ENCODE peak calls at places on chromosomes 12 and 14, in nine cellular contexts. One of them, this sample, is unnamed.

GRCh38 chr14:100692859-100693558 is 33.7 kb upstream of the DLK1 start:
- DNase-seq in left lobe of liver: no peak
- DNase-seq in GM12865: no peak
- DNase-seq in NCI-H1105: peak; percentile 83
- DNase-seq in adrenal gland: peak; percentile 86
- DNase-seq in lower leg skin: no peak
- DNase-seq in GM13976: no peak
- DNase-seq in A172: peak; percentile 93
- DNase-seq in SIG-M5: no peak
- DNase-seq in this sample: no peak

GRCh38 chr14:51603495-51603894 is 48.2 kb upstream of the FRMD6 start:
- DNase-seq in left lobe of liver: no peak
- DNase-seq in GM12865: no peak
- DNase-seq in NCI-H1105: no peak
- DNase-seq in adrenal gland: no peak
- DNase-seq in lower leg skin: no peak
- DNase-seq in GM13976: no peak
- DNase-seq in A172: no peak
- DNase-seq in SIG-M5: no peak
- DNase-seq in this sample: no peak

GRCh38 chr14:100271247-100271939 is 32.4 kb downstream of the YY1 start:
- DNase-seq in left lobe of liver: peak; percentile 71
- DNase-seq in GM12865: no peak
- DNase-seq in NCI-H1105: no peak
- DNase-seq in adrenal gland: peak; percentile 63
- DNase-seq in lower leg skin: no peak
- DNase-seq in GM13976: no peak
- DNase-seq in A172: no peak
- DNase-seq in SIG-M5: no peak
- DNase-seq in this sample: peak; percentile 6

GRCh38 chr14:76926521-76927251 is 100.5 kb downstream of the LRRC74A start:
- DNase-seq in left lobe of liver: no peak
- DNase-seq in GM12865: peak; percentile 74
- DNase-seq in NCI-H1105: no peak
- DNase-seq in adrenal gland: no peak
- DNase-seq in lower leg skin: peak; percentile 61
- DNase-seq in GM13976: peak; percentile 87
- DNase-seq in A172: peak; percentile 22
- DNase-seq in SIG-M5: no peak
- DNase-seq in this sample: peak; percentile 59

GRCh38 chr14:59360923-59361794 is 104.0 kb downstream of the GPR135 start:
- DNase-seq in left lobe of liver: peak; percentile 49
- DNase-seq in GM12865: no peak
- DNase-seq in NCI-H1105: peak; percentile 94
- DNase-seq in adrenal gland: peak; percentile 72
- DNase-seq in lower leg skin: peak; percentile 63
- DNase-seq in GM13976: no peak
- DNase-seq in A172: peak; percentile 83
- DNase-seq in SIG-M5: peak; percentile 60
- DNase-seq in this sample: no peak

GRCh38 chr12:7047318-7047717 is 13.2 kb upstream of the C1S start:
- DNase-seq in left lobe of liver: no peak
- DNase-seq in GM12865: no peak
- DNase-seq in NCI-H1105: no peak
- DNase-seq in adrenal gland: no peak
- DNase-seq in lower leg skin: no peak
- DNase-seq in GM13976: no peak
- DNase-seq in A172: no peak
- DNase-seq in SIG-M5: no peak
- DNase-seq in this sample: no peak

GRCh38 chr12:49703647-49704137 is 3.5 kb downstream of the FMNL3 start:
- DNase-seq in left lobe of liver: no peak
- DNase-seq in GM12865: peak; percentile 87
- DNase-seq in NCI-H1105: no peak
- DNase-seq in adrenal gland: no peak
- DNase-seq in lower leg skin: no peak
- DNase-seq in GM13976: peak; percentile 63
- DNase-seq in A172: peak; percentile 64
- DNase-seq in SIG-M5: no peak
- DNase-seq in this sample: peak; percentile 32

GRCh38 chr12:54526800-54527630 is 22.4 kb upstream of the PDE1B start:
- DNase-seq in left lobe of liver: no peak
- DNase-seq in GM12865: peak; percentile 28
- DNase-seq in NCI-H1105: no peak
- DNase-seq in adrenal gland: peak; percentile 26
- DNase-seq in lower leg skin: no peak
- DNase-seq in GM13976: peak; percentile 32
- DNase-seq in A172: peak; percentile 31
- DNase-seq in SIG-M5: no peak
- DNase-seq in this sample: peak; percentile 4

GRCh38 chr14:84403585-84403984 is 1126.4 kb upstream of the FLRT2 start:
- DNase-seq in left lobe of liver: no peak
- DNase-seq in GM12865: no peak
- DNase-seq in NCI-H1105: peak; percentile 32
- DNase-seq in adrenal gland: no peak
- DNase-seq in lower leg skin: no peak
- DNase-seq in GM13976: no peak
- DNase-seq in A172: no peak
- DNase-seq in SIG-M5: no peak
- DNase-seq in this sample: no peak

GRCh38 chr12:68851592-68851952 is 43.6 kb downstream of the MDM2 start:
- DNase-seq in left lobe of liver: no peak
- DNase-seq in GM12865: no peak
- DNase-seq in NCI-H1105: no peak
- DNase-seq in adrenal gland: no peak
- DNase-seq in lower leg skin: no peak
- DNase-seq in GM13976: no peak
- DNase-seq in A172: no peak
- DNase-seq in SIG-M5: no peak
- DNase-seq in this sample: no peak

GRCh38 chr12:63302269-63302940 is 151.4 kb upstream of the AVPR1A start:
- DNase-seq in left lobe of liver: no peak
- DNase-seq in GM12865: peak; percentile 61
- DNase-seq in NCI-H1105: no peak
- DNase-seq in adrenal gland: no peak
- DNase-seq in lower leg skin: no peak
- DNase-seq in GM13976: no peak
- DNase-seq in A172: peak; percentile 1
- DNase-seq in SIG-M5: no peak
- DNase-seq in this sample: no peak

GRCh38 chr14:100544506-100545141 is 42.6 kb downstream of the BEGAIN start:
- DNase-seq in left lobe of liver: no peak
- DNase-seq in GM12865: no peak
- DNase-seq in NCI-H1105: no peak
- DNase-seq in adrenal gland: no peak
- DNase-seq in lower leg skin: no peak
- DNase-seq in GM13976: no peak
- DNase-seq in A172: no peak
- DNase-seq in SIG-M5: no peak
- DNase-seq in this sample: no peak

GRCh38 chr12:56763753-56764657 is 881 bp downstream of the HSD17B6 start:
- DNase-seq in left lobe of liver: no peak
- DNase-seq in GM12865: no peak
- DNase-seq in NCI-H1105: no peak
- DNase-seq in adrenal gland: no peak
- DNase-seq in lower leg skin: no peak
- DNase-seq in GM13976: no peak
- DNase-seq in A172: peak; percentile 20
- DNase-seq in SIG-M5: no peak
- DNase-seq in this sample: no peak

GRCh38 chr14:68506021-68506644 is 286.7 kb downstream of the ZFP36L1 start:
- DNase-seq in left lobe of liver: no peak
- DNase-seq in GM12865: peak; percentile 70
- DNase-seq in NCI-H1105: no peak
- DNase-seq in adrenal gland: peak; percentile 56
- DNase-seq in lower leg skin: no peak
- DNase-seq in GM13976: no peak
- DNase-seq in A172: peak; percentile 62
- DNase-seq in SIG-M5: no peak
- DNase-seq in this sample: no peak

GRCh38 chr14:22796087-22796707 is 19.0 kb downstream of the SLC7A7 start:
- DNase-seq in left lobe of liver: no peak
- DNase-seq in GM12865: peak; percentile 86
- DNase-seq in NCI-H1105: no peak
- DNase-seq in adrenal gland: no peak
- DNase-seq in lower leg skin: no peak
- DNase-seq in GM13976: no peak
- DNase-seq in A172: no peak
- DNase-seq in SIG-M5: no peak
- DNase-seq in this sample: no peak

GRCh38 chr14:51119411-51120051 is 24.6 kb upstream of the TRIM9 start:
- DNase-seq in left lobe of liver: no peak
- DNase-seq in GM12865: no peak
- DNase-seq in NCI-H1105: no peak
- DNase-seq in adrenal gland: no peak
- DNase-seq in lower leg skin: no peak
- DNase-seq in GM13976: no peak
- DNase-seq in A172: no peak
- DNase-seq in SIG-M5: no peak
- DNase-seq in this sample: no peak